ENCODE peak calls at places on chromosomes 4 and X, in seven cellular contexts. N is NB4, X is right lobe of liver, Y is transverse colon, Q is GM12891, F is tibial nerve, E is A549. H is an unnamed sample.
A peak's percentile ranks its signal among the peaks of the same experiment; 100 is the strongest.

GRCh38 chr4:18735740-18736288 is 714.3 kb upstream of the LCORL start:
- DNase-seq in N (no peak), F (no peak), Q (no peak), X (no peak), E (no peak), Y (no peak), H (no peak)

GRCh38 chr4:75180790-75181776 is 248.2 kb downstream of the PARM1 start:
- DNase-seq in E (peak; percentile 1), X (no peak), N (peak; percentile 74), Y (peak; percentile 62), Q (no peak), F (no peak), H (no peak)

GRCh38 chrX:23668335-23668734 is 1.0 kb downstream of the PRDX4 start:
- DNase-seq in N (peak; percentile 4), Q (no peak), X (no peak), Y (no peak), E (no peak), F (no peak), H (no peak)

GRCh38 chrX:134246282-134246681 is 9.3 kb downstream of the CCDC160 start:
- DNase-seq in Q (no peak), N (peak; percentile 41), X (no peak), E (no peak), Y (no peak), F (no peak), H (no peak)

GRCh38 chr4:157221895-157222763 is 1.6 kb downstream of the GRIA2 start:
- DNase-seq in E (no peak), X (peak; percentile 43), Q (no peak), N (no peak), F (no peak), Y (no peak), H (no peak)

GRCh38 chr4:10096201-10096975 is 20.2 kb downstream of the WDR1 start:
- DNase-seq in N (peak; percentile 84), E (peak; percentile 45), Q (peak; percentile 62), X (peak; percentile 73), F (peak; percentile 46), Y (peak; percentile 70), H (peak; percentile 89)

GRCh38 chrX:120727503-120727902 is 97.6 kb upstream of the C1GALT1C1 start:
- DNase-seq in Y (no peak), X (no peak), F (no peak), E (no peak), N (no peak), Q (no peak), H (no peak)

GRCh38 chr4:138055890-138056289 is 186.3 kb downstream of the SLC7A11 start:
- DNase-seq in Y (no peak), F (no peak), Q (no peak), X (no peak), E (no peak), N (no peak), H (no peak)

GRCh38 chr4:10281996-10282395 is 165.4 kb upstream of the WDR1 start:
- DNase-seq in F (no peak), Q (no peak), X (no peak), N (no peak), Y (no peak), E (no peak), H (no peak)

GRCh38 chr4:1542516-1543320 is 136.5 kb upstream of the NKX1-1 start:
- DNase-seq in X (peak; percentile 50), Q (no peak), N (no peak), Y (no peak), F (no peak), E (no peak), H (no peak)

DNA sequence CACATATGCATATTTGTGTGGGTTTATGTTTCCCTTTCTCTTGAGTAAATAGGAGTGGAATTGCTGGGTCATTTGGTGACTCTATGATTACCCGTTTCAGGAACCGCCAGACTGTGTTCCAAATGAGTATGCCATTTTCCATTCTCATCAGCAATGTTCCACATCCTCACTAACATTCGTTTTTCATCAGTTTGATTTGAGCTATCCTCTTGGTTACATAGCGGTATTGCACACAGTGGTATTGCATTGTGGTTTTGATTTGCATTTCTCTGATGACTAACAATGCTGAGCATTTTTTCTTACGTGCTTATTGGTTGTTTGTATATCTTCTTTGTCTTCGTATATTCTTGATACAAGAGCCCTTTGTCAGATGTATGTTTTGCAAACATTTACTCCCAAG is 218.0 kb upstream of the AMOT start:
- DNase-seq in E (no peak), N (no peak), F (no peak), Y (no peak), X (no peak), Q (no peak), H (no peak)
- TF ChIP-seq POLR2A in E (no peak), N (no peak), F (no peak), Y (no peak), X (no peak), Q (no peak), H (no peak)

GRCh38 chrX:47838361-47838760 is 1.7 kb downstream of the ZNF81 start:
- DNase-seq in X (no peak), E (no peak), N (no peak), Q (no peak), F (no peak), Y (no peak), H (no peak)

GRCh38 chrX:47831788-47832187 is 4.9 kb upstream of the ZNF81 start:
- DNase-seq in F (peak; percentile 12), Q (no peak), E (peak; percentile 58), Y (peak; percentile 56), X (no peak), N (peak; percentile 61), H (peak; percentile 2)

GRCh38 chrX:47840106-47840505 is 3.4 kb downstream of the ZNF81 start:
- DNase-seq in E (no peak), X (no peak), Y (no peak), Q (no peak), F (no peak), N (no peak), H (no peak)

GRCh38 chrX:47836164-47837072 is at the start of gene ZNF81:
- DNase-seq in X (peak; percentile 96), N (peak; percentile 96), E (peak; percentile 98), Y (peak; percentile 96), F (peak; percentile 90), Q (peak; percentile 40), H (peak; percentile 42)
- TF ChIP-seq POLR2A in X (peak; percentile 54), N (peak; percentile 64), E (peak; percentile 51), Y (peak; percentile 54), F (peak; percentile 45), Q (peak; percentile 76), H (peak; percentile 31)

DNA sequence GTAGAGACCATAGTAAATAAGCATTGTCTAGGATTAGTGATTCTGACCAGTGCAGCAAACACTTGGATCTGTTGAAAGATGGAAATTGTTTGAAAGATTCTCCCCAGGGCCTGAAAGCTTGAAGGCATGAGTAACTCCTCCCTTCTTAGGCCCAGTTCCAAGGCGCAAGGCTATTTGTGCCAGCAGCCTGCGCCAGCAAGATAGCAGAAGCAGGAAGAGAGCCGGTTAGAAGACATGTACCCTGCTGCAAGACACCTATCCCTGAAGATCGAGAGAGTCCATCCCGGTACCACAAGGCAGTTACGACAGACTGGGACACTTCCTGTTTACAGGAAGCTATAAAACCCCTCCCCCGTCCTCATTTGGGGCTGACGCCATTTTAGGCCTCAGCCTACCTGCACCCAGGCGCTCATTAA is 72.4 kb upstream of the JADE1 start:
- DNase-seq in Y (no peak), E (no peak), N (peak; percentile 14), X (no peak), Q (no peak), F (no peak), H (no peak)
- TF ChIP-seq POLR2A in Y (no peak), E (no peak), N (no peak), X (no peak), Q (no peak), F (no peak), H (no peak)

DNA sequence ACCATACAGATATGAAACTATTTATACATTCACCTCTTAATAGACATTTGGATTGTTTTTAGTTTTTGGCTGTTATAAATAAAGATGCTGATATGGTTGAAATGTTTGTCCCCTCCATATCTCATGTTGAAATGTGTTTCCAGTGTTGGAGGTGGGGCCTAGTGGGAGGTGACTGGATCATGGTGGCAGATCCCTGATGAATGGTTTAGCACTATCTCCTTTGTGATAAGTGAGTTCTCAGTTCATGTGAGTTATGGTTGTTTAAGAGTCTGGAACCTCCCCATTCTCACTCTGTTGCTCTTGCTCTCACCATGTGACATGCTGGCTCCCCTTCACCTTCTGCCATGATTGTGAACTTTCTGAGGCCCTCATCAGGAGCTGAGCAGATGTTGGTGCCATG is 12.2 kb upstream of the CLGN start:
- DNase-seq in N (no peak), Y (no peak), Q (no peak), E (no peak), F (no peak), X (no peak), H (no peak)
- TF ChIP-seq POLR2A in N (no peak), Y (no peak), Q (no peak), E (no peak), F (no peak), X (no peak), H (no peak)

GRCh38 chr4:165715211-165715610 is 157.8 kb upstream of the TLL1 start:
- DNase-seq in F (no peak), N (no peak), E (no peak), Y (no peak), X (no peak), Q (no peak), H (no peak)
- TF ChIP-seq POLR2A in F (no peak), N (no peak), E (no peak), Y (no peak), X (no peak), Q (no peak), H (no peak)

DNA sequence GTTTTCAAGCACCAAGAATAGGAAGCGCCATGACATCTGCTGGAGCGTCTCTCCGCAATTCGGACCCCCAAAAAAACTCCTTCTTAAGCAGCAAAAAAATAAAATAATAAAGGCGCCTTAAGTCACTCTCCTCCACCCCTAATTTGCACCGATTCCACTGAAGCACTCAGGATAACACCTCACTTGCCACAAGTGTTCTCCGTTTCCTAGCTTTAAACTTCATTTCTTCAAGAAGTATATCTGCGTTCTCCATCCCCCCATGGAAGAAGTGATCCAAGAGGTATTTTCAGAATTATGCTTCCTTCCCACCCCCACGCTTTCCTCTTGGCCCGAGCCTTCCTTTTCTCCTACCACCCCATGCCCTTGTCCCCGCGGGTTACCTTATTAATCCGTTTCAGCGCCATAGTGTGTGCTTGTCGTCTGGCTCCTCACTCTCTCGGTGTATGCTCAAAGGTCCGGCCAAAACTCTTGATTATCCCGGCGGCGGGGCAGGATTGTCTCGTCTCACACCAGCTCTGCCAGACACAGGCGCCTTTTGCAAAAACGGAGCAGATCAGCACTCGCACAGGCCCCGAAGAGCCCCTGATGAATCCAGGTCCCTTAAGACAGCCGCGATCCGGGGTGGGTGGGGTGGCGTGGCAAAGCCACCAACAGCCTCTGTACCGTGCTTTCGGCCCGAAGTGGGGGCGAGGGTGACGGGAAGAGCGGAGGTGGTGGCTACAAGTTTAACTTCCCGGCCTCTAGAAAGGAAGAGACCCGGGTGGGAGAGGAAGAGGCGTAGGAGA is 1.1 kb downstream of the UBE2D3 start:
- DNase-seq in E (no peak), F (no peak), X (no peak), Q (no peak), N (no peak), Y (no peak), H (no peak)
- TF ChIP-seq POLR2A in E (no peak), F (peak; percentile 34), X (no peak), Q (peak; percentile 55), N (no peak), Y (no peak), H (no peak)